ENCODE peak calls at places on chromosomes 7 and 10, in six cellular contexts. O is HCT116, B is PC-3, C is neural progenitor cell, L is GM23338, Y is GM23248. M is an unnamed sample.

GRCh38 chr10:27998178-27998953 is 513 bp downstream of the ODAD2 start:
- DNase-seq in B (peak; percentile 27), L (peak; percentile 83), C (peak; percentile 73), O (no peak), Y (peak; percentile 55), M (no peak)

GRCh38 chr10:128549192-128549591 is 423.0 kb upstream of the MKI67 start:
- DNase-seq in C (no peak), L (no peak), B (no peak), Y (no peak), O (no peak), M (no peak)

GRCh38 chr10:64537931-64538330 is 1016.7 kb downstream of the REEP3 start:
- DNase-seq in C (no peak), O (no peak), Y (no peak), L (no peak), B (no peak), M (no peak)

GRCh38 chr7:142795339-142795863 is 24.6 kb downstream of the PRSS2 start:
- DNase-seq in B (peak; percentile 91), O (no peak), C (no peak), Y (no peak), L (peak; percentile 87), M (peak; percentile 77)

GRCh38 chr7:36408589-36408988 is 18.9 kb downstream of the ANLN start:
- DNase-seq in O (no peak), Y (no peak), C (no peak), B (peak; percentile 36), L (no peak), M (no peak)

GRCh38 chr7:114942443-114943175 is 20.7 kb downstream of the MDFIC start:
- DNase-seq in C (no peak), B (no peak), Y (no peak), L (no peak), O (no peak), M (no peak)

GRCh38 chr7:150448789-150449147 is 1.7 kb upstream of the GIMAP8 start:
- DNase-seq in L (peak; percentile 85), Y (peak; percentile 74), C (peak; percentile 82), B (peak; percentile 75), O (peak; percentile 48), M (peak; percentile 65)

GRCh38 chr7:14207154-14207553 is 217.7 kb upstream of the ETV1 start:
- DNase-seq in Y (peak; percentile 22), C (no peak), O (no peak), B (no peak), L (no peak), M (no peak)

GRCh38 chr7:16753932-16754571 is 497 bp downstream of the TSPAN13 start:
- DNase-seq in L (peak; percentile 79), O (no peak), B (peak; percentile 27), Y (peak; percentile 60), C (peak; percentile 89), M (peak; percentile 35)

GRCh38 chr7:158315881-158316280 is 271.7 kb downstream of the PTPRN2 start:
- DNase-seq in Y (no peak), C (no peak), O (no peak), B (no peak), L (no peak), M (no peak)
- TF ChIP-seq EZH2phosphoT487 in Y (no peak), C (no peak), O (no peak), B (no peak), L (no peak), M (no peak)

DNA sequence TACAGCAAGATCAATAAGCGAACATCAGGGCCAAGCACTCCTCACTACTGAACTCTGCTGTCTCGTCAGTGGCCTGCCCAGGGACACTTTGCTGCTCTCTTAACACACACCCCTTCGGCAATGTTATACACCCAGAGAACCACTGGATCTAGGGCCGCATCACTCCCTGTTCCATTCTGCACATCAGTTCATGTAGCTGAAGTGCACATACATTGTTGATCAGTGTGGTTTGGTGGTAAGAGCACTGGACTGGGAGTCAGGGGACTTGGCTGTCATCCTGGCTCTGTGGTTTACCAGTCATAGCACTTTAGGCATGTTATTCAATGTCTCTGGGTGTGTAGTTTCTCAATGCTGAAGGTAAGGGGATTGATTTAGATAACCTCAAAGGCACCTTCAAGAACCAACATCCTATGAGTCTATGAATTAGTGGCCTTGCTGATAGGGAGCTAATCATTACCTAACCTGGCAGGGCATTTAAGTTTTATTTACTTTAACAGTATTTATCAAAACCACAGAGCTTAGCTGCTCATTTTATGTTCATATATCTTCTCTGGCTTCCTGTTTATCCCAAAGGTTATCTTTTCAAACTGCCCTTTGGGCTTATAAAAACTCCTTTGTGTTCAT is 24.8 kb downstream of the DUSP5 start:
- DNase-seq in Y (peak; percentile 54), B (no peak), C (no peak), O (no peak), L (no peak), M (no peak)
- H3K4me2 ChIP-seq in Y (no peak overlapping the region), B (no peak overlapping the region), C (no peak overlapping the region), O (no peak overlapping the region), L (no peak overlapping the region), M (no peak overlapping the region)

GRCh38 chr7:100107890-100108289 is 6.4 kb downstream of the AP4M1 start:
- DNase-seq in Y (no peak), O (no peak), B (no peak), C (no peak), L (no peak), M (no peak)
- H2AFZ ChIP-seq in Y (no peak overlapping the region), O (no peak overlapping the region), B (no peak overlapping the region), C (no peak overlapping the region), L (no peak overlapping the region), M (no peak overlapping the region)

DNA sequence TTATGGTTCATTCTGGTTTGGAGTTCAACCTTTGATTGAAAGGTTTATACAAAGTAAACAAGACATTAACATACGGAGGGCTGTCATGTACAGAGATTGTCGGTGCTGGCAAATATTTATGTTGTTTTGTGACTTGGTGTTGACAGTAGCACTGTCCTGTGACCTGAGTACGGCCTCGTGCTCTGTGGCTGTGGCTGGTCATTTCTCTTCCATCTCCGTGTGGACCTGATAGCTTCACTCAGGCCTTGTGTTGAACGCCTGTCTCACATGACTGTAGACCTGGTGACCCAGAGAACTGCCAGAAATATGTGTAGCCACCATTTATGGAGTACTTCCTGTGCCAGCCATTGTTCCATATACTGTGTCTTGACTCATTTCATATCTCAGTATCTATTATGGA is 311.6 kb downstream of the CCDC3 start:
- DNase-seq in C (no peak), L (no peak), B (no peak), Y (no peak), O (no peak), M (no peak)
- TF ChIP-seq EZH2phosphoT487 in C (no peak), L (no peak), B (no peak), Y (no peak), O (no peak), M (no peak)

GRCh38 chr10:110398419-110399162 is 93.9 kb upstream of the SMNDC1 start:
- DNase-seq in C (peak; percentile 23), O (peak; percentile 99), L (peak; percentile 28), Y (peak; percentile 99), B (peak; percentile 96), M (no peak)
- H3K4me2 ChIP-seq in C (no peak overlapping the region), O (peak overlapping the region; percentile 75), L (no peak overlapping the region), Y (peak overlapping the region; percentile 79), B (peak overlapping the region; percentile 75), M (no peak overlapping the region)

DNA sequence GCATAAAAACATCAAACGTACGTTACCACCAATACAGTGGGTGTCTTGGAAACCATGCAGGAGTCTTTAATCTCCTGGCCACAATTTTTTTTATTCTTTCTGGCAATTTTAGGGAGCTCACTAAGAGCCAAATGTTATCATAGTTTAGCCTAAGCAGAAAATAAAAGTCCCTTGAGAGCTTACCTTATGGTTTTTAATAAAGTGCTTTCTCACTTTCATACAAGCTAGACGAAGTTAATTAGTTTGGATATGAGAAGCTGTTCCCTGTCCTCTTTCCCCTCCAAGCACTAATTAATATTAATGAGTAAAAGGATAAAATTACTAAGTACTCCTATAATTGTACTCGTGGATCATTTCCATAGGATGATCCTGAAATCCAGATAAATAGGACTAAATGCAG is 58.5 kb upstream of the HECW1 start:
- DNase-seq in C (no peak), L (no peak), B (no peak), O (no peak), Y (no peak), M (no peak)
- H2AFZ ChIP-seq in C (peak overlapping the region; percentile 92), L (peak overlapping the region; percentile 92), B (no peak overlapping the region), O (no peak overlapping the region), Y (no peak overlapping the region), M (peak overlapping the region; percentile 75)

GRCh38 chr7:50658696-50659095 is 93.5 kb upstream of the DDC start:
- DNase-seq in B (no peak), O (no peak), C (no peak), Y (no peak), L (no peak), M (no peak)

GRCh38 chr7:50659329-50659965 is 94.2 kb upstream of the DDC start:
- DNase-seq in B (no peak), O (no peak), Y (no peak), C (no peak), L (no peak), M (no peak)

GRCh38 chr7:50660830-50661175 is 95.6 kb upstream of the DDC start:
- DNase-seq in L (no peak), O (no peak), C (no peak), Y (no peak), B (no peak), M (no peak)

GRCh38 chr7:50661345-50662058 is 96.3 kb upstream of the DDC start:
- DNase-seq in Y (no peak), O (no peak), L (no peak), C (no peak), B (no peak), M (peak; percentile 17)

DNA sequence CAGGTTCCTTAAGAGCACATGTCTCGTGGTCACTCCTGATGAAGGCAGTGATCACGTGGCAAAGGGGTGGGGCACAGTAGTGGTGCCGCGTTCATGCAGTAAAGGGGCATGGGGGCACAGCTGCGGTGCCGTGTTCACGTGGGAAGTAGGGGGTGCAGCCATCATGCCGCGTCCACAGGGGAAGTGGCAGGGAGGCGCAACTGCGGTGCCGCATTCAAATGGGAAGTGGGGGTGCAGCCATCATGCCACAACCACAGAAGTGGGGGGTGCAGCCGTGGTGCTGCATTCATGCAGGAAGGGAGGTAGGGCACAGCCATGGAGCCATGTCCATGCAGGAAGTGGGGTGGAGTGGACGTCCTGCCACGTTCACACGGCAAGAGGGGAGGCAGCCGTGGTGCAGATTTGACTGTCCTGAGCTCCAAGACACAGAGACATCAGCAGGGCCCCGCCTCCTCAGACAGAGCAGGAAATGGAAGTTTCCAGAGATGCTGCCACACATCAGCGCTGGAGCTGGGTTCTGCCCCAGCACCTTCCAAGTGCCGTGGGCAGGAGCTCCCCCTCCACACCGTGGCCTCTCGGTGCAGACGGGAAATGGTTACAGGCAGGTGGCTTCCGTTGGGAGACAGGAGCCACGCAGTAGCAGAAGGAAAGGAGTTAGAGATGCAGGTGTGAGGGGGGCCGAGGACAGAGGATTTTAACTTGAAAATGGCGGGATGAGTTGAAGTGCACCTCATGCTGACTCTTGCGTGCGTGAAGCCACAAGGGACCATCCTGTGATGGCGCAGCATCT is 95.0 kb upstream of the DDC start:
- DNase-seq in B (no peak), C (no peak), O (no peak), Y (no peak), L (no peak), M (peak; percentile 9)
- TF ChIP-seq EZH2phosphoT487 in B (no peak), C (no peak), O (no peak), Y (no peak), L (no peak), M (no peak)